ENCODE peak calls at places on chromosomes 7 and 10, in four cellular contexts. I is K562, Y is HepG2, T is GM12878. R is an unnamed sample.
A peak's percentile ranks its signal among the peaks of the same experiment; 100 is the strongest.

GRCh38 chr10:13719411-13719810 is 132.6 kb downstream of the PRPF18 start:
- DNase-seq in I (no peak), Y (no peak), T (no peak), R (no peak)

GRCh38 chr10:32538256-32538655 is 92.3 kb downstream of the CCDC7 start:
- DNase-seq in I (no peak), Y (no peak), T (no peak), R (no peak)

GRCh38 chr7:9250876-9251275 is 817.5 kb downstream of the NXPH1 start:
- DNase-seq in I (no peak), Y (no peak), T (no peak), R (no peak)

GRCh38 chr7:154913645-154914579 is 89.0 kb downstream of the PAXIP1 start:
- DNase-seq in I (peak; percentile 97), Y (peak; percentile 76), T (no peak), R (peak; percentile 93)

GRCh38 chr10:61760943-61761824 is 98.5 kb downstream of the CABCOCO1 start:
- DNase-seq in I (no peak), Y (no peak), T (no peak), R (no peak)

GRCh38 chr10:110910138-110910537 is 8.8 kb downstream of the BBIP1 start:
- DNase-seq in I (no peak), Y (no peak), T (no peak), R (no peak)

GRCh38 chr10:72229261-72230251 is 13.5 kb upstream of the ASCC1 start:
- DNase-seq in I (no peak), Y (no peak), T (no peak), R (no peak)

GRCh38 chr7:64625114-64626082 is 40.5 kb upstream of the ZNF107 start:
- DNase-seq in I (peak; percentile 53), Y (no peak), T (no peak), R (peak; percentile 13)

GRCh38 chr10:126080879-126081331 is 184.5 kb downstream of the FANK1 start:
- DNase-seq in I (no peak), Y (no peak), T (no peak), R (no peak)

GRCh38 chr7:106485919-106486318 is 175.0 kb downstream of the CCDC71L start:
- DNase-seq in I (no peak), Y (no peak), T (no peak), R (no peak)

GRCh38 chr10:97590748-97591139 is 1.2 kb downstream of the C10orf62 start:
- DNase-seq in I (no peak), Y (no peak), T (no peak), R (no peak)

GRCh38 chr10:97422921-97423420 is 3.0 kb upstream of the PGAM1 start:
- DNase-seq in I (no peak), Y (no peak), T (no peak), R (no peak)

GRCh38 chr10:9009505-9009904 is 955.0 kb downstream of the GATA3 start:
- DNase-seq in I (no peak), Y (no peak), T (no peak), R (no peak)

GRCh38 chr7:12294701-12295100 is 83.6 kb downstream of the TMEM106B start:
- DNase-seq in I (no peak), Y (no peak), T (no peak), R (no peak)

GRCh38 chr10:82394122-82394521 is 519.1 kb downstream of the NRG3 start:
- DNase-seq in I (no peak), Y (no peak), T (no peak), R (no peak)

GRCh38 chr10:67519434-67519833 is 176.6 kb downstream of the CTNNA3 start:
- DNase-seq in I (no peak), Y (no peak), T (no peak), R (no peak)

GRCh38 chr10:17781856-17782255 is 27.3 kb upstream of the MRC1 start:
- DNase-seq in I (no peak), Y (peak; percentile 20), T (no peak), R (no peak)

GRCh38 chr7:51545131-51545530 is 228.5 kb upstream of the COBL start:
- DNase-seq in I (no peak), Y (no peak), T (no peak), R (no peak)

GRCh38 chr10:91820144-91820543 is 21.9 kb downstream of the TNKS2 start:
- DNase-seq in I (no peak), Y (no peak), T (no peak), R (no peak)

GRCh38 chr7:100752994-100753393 is 19.6 kb downstream of the ZAN start:
- DNase-seq in I (no peak), Y (no peak), T (no peak), R (no peak)

GRCh38 chr7:42237891-42238531 is 1.0 kb upstream of the GLI3 start:
- DNase-seq in I (peak; percentile 62), Y (no peak), T (no peak), R (peak; percentile 38)

GRCh38 chr10:128993443-128993842 is 473.6 kb upstream of the MGMT start:
- DNase-seq in I (no peak), Y (no peak), T (no peak), R (no peak)

GRCh38 chr7:101952355-101953247 is 135.2 kb downstream of the CUX1 start:
- DNase-seq in I (peak; percentile 42), Y (no peak), T (no peak), R (no peak)

GRCh38 chr7:106425017-106425719 is 140.4 kb upstream of the NAMPT start:
- DNase-seq in I (no peak), Y (no peak), T (peak; percentile 93), R (no peak)

GRCh38 chr7:45682836-45683555 is 108.8 kb downstream of the ADCY1 start:
- DNase-seq in I (no peak), Y (no peak), T (no peak), R (no peak)

GRCh38 chr7:143375298-143376034 is 5.7 kb upstream of the ZYX start:
- DNase-seq in I (no peak), Y (no peak), T (no peak), R (no peak)

GRCh38 chr7:119943932-119944600 is 328.9 kb upstream of the KCND2 start:
- DNase-seq in I (peak; percentile 31), Y (no peak), T (no peak), R (no peak)

GRCh38 chr7:74164985-74165456 is 9.1 kb upstream of the EIF4H start:
- DNase-seq in I (no peak), Y (no peak), T (no peak), R (no peak)
- TF ChIP-seq FOXK2 in I (no peak), Y (no peak), T (no peak), R (no peak)

GRCh38 chr7:36600869-36601530 is 123.3 kb downstream of the AOAH start:
- DNase-seq in I (no peak), Y (no peak), T (no peak), R (no peak)
- TF ChIP-seq FOXK2 in I (no peak), Y (no peak), T (no peak), R (no peak)

GRCh38 chr10:101843032-101843991 is at the start of gene KCNIP2:
- DNase-seq in I (peak; percentile 2), Y (no peak), T (no peak), R (peak; percentile 54)

GRCh38 chr10:101841826-101842225 is 1.8 kb downstream of the KCNIP2 start:
- DNase-seq in I (peak; percentile 6), Y (no peak), T (no peak), R (no peak)

GRCh38 chr10:101848408-101848807 is 4.8 kb upstream of the KCNIP2 start:
- DNase-seq in I (no peak), Y (no peak), T (no peak), R (no peak)

GRCh38 chr10:101848894-101849351 is 5.3 kb upstream of the KCNIP2 start:
- DNase-seq in I (no peak), Y (no peak), T (no peak), R (no peak)

GRCh38 chr10:101845903-101846302 is 2.3 kb upstream of the KCNIP2 start:
- DNase-seq in I (no peak), Y (no peak), T (no peak), R (no peak)
- TF ChIP-seq FOXK2 in I (no peak), Y (no peak), T (no peak), R (no peak)

DNA sequence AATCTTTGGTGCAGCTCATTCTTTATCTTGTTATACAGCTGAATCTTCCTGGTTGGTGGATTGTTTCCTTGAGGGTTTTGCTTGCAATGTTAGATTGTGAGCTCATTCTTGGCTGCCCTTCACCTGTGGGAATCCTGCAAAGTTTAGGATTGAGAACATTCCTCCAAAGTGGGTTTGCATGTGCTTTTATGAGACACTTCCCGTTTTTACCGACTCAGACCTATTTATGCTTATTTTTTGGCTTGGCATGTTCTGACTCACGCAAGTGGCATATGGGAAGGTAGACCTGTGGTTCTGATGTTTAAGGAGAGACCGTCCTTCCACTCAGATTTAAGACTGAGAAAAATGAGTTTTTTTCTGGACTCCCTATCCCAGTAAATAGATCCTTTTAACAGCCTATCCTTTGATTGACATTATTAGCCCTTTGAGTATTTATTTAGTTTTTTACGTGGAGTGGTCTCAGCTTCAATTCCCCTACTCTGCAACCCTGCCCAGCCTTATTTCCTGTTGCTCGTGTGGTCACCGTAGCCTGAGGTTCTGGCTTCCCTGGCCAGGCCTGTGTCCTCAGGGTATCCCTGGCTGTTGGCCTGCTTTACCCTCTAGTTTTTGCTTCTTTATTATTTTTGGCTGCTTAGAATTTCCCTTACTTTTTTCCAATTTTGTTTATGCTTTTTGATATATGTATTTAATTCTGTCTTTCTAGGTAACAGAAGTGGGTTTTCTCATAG is 13.4 kb upstream of the PRF1 start:
- DNase-seq in I (no peak), Y (no peak), T (no peak), R (no peak)
- TF ChIP-seq FOXK2 in I (no peak), Y (no peak), T (no peak), R (no peak)

GRCh38 chr10:112990271-112990670 is 40.2 kb downstream of the TCF7L2 start:
- DNase-seq in I (no peak), Y (no peak), T (no peak), R (no peak)

GRCh38 chr10:112986791-112987190 is 36.7 kb downstream of the TCF7L2 start:
- DNase-seq in I (no peak), Y (no peak), T (no peak), R (no peak)

GRCh38 chr10:112996462-112996861 is 46.4 kb downstream of the TCF7L2 start:
- DNase-seq in I (no peak), Y (no peak), T (peak; percentile 4), R (no peak)

GRCh38 chr10:112988839-112989406 is 38.9 kb downstream of the TCF7L2 start:
- DNase-seq in I (no peak), Y (no peak), T (no peak), R (no peak)

GRCh38 chr10:112991888-112992491 is 41.9 kb downstream of the TCF7L2 start:
- DNase-seq in I (no peak), Y (peak; percentile 47), T (no peak), R (no peak)
- TF ChIP-seq FOXK2 in I (no peak), Y (no peak), T (no peak), R (no peak)

DNA sequence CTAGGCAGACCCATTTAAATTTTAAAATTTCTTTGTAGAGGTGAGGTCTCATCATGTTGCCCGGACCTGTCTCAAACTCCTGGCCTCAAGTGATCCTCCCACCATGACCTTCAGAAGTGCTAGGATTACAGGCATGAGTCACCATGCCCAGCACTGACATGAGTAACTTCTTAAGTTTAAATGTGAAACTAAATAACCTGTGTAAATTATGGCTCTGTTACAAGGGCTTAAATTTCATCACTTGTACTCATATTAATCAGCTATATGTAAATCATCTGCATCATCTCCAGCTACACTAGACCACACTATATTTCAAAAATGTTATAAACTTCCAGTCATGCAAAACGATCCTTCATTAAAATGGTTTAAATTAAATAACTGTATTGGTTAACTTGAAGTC is 56.1 kb downstream of the ATAD1 start:
- DNase-seq in I (no peak), Y (peak; percentile 55), T (no peak), R (no peak)
- TF ChIP-seq FOXK2 in I (no peak), Y (no peak), T (no peak), R (no peak)